ENCODE peak calls at places on chromosomes 1 and 21, in five cellular contexts. A, J, D, S and V are unnamed samples.

GRCh38 chr21:36699026-36699545 is at the start of gene SIM2:
- DNase-seq in A (peak; percentile 82), J (peak; percentile 21), S (no peak), D (no peak), V (no peak)

GRCh38 chr1:112689842-112690237 is 15.4 kb downstream of the MOV10 start:
- DNase-seq in S (no peak), D (no peak), A (no peak), J (no peak), V (no peak)

GRCh38 chr1:25232866-25233784 is 823 bp upstream of the SYF2 start:
- DNase-seq in A (peak; percentile 66), D (peak; percentile 85), S (peak; percentile 38), J (peak; percentile 83), V (peak; percentile 89)

GRCh38 chr1:155000475-155000724 is 2.2 kb upstream of the ZBTB7B start:
- DNase-seq in D (peak; percentile 67), J (no peak), A (no peak), S (no peak), V (no peak)

GRCh38 chr21:46182548-46183336 is 1.5 kb downstream of the SPATC1L start:
- DNase-seq in D (peak; percentile 66), A (no peak), S (no peak), J (no peak), V (no peak)

GRCh38 chr1:178189814-178190213 is 95.9 kb downstream of the RASAL2 start:
- DNase-seq in S (no peak), D (no peak), J (peak; percentile 43), A (peak; percentile 53), V (peak; percentile 12)

GRCh38 chr1:181676269-181676668 is 193.0 kb downstream of the CACNA1E start:
- DNase-seq in J (peak; percentile 53), S (no peak), D (no peak), A (peak; percentile 85), V (peak; percentile 17)

GRCh38 chr1:179840107-179840506 is 37.5 kb downstream of the TOR1AIP2 start:
- DNase-seq in J (no peak), D (no peak), A (no peak), S (no peak), V (no peak)

GRCh38 chr1:16968372-16968771 is 12.0 kb downstream of the MFAP2 start:
- DNase-seq in J (no peak), A (no peak), S (no peak), D (no peak), V (no peak)

GRCh38 chr1:91502882-91503184 is 2.2 kb downstream of the CDC7 start:
- DNase-seq in S (no peak), D (no peak), J (peak; percentile 18), A (peak; percentile 43), V (no peak)

GRCh38 chr1:1438531-1439381 is 3.3 kb downstream of the VWA1 start:
- DNase-seq in S (no peak), D (peak; percentile 28), J (no peak), A (no peak), V (no peak)

GRCh38 chr21:39867198-39867650 is at the start of gene PCP4:
- DNase-seq in J (peak; percentile 21), S (no peak), A (peak; percentile 92), D (no peak), V (peak; percentile 53)

GRCh38 chr1:150612014-150612345 is 17.4 kb downstream of the ENSA start:
- DNase-seq in J (no peak), S (no peak), A (no peak), D (no peak), V (no peak)

GRCh38 chr1:116929961-116930592 is 20.4 kb downstream of the PTGFRN start:
- DNase-seq in S (no peak), J (no peak), D (no peak), A (no peak), V (no peak)

GRCh38 chr1:31793586-31794285 is 22.1 kb downstream of the SPOCD1 start:
- DNase-seq in A (peak; percentile 7), D (no peak), J (no peak), S (no peak), V (no peak)

GRCh38 chr1:31414692-31415370 is 1.8 kb downstream of the SERINC2 start:
- DNase-seq in S (no peak), J (no peak), D (no peak), A (peak; percentile 39), V (no peak)

GRCh38 chr21:15210235-15210678 is 145.5 kb upstream of the NRIP1 start:
- DNase-seq in S (no peak), D (peak; percentile 87), J (peak; percentile 51), A (peak; percentile 21), V (peak; percentile 84)

GRCh38 chr1:24349891-24350290 is 30.7 kb downstream of the GRHL3 start:
- DNase-seq in A (no peak), S (no peak), J (no peak), D (no peak), V (no peak)

GRCh38 chr1:109886827-109887226 is 23.8 kb upstream of the CSF1 start:
- DNase-seq in A (no peak), J (no peak), S (no peak), D (no peak), V (no peak)

GRCh38 chr21:32007461-32007860 is 134.6 kb downstream of the HUNK start:
- DNase-seq in J (peak; percentile 77), A (no peak), S (peak; percentile 28), D (no peak), V (no peak)

GRCh38 chr21:34639250-34639649 is 24.3 kb upstream of the RCAN1 start:
- DNase-seq in A (peak; percentile 36), D (no peak), S (no peak), J (no peak), V (no peak)

GRCh38 chr1:208433086-208433485 is 188.9 kb upstream of the PLXNA2 start:
- DNase-seq in A (no peak), D (no peak), S (no peak), J (peak; percentile 81), V (no peak)

GRCh38 chr1:51301844-51302162 is 28.6 kb downstream of the TTC39A start:
- DNase-seq in S (no peak), J (no peak), D (no peak), A (peak; percentile 23), V (no peak)